ENCODE peak calls at places on chromosomes 6 and 20, in nine cellular contexts. J, D, X, E, R, A, Z, C and M are unnamed samples.

GRCh38 chr6:130895516-130895915 is 68.3 kb downstream of the SMLR1 start:
- DNase-seq in J (no peak), D (no peak), X (no peak), E (no peak), R (no peak), A (no peak), Z (no peak), C (peak), M (peak)

GRCh38 chr20:9838378-9839295 is at the start of gene PAK5:
- DNase-seq in J (peak), D (no peak), X (no peak), E (peak), R (no peak), A (peak), Z (peak), C (peak), M (peak)

GRCh38 chr6:112016335-112016734 is 37.6 kb upstream of the CCN6 start:
- DNase-seq in J (peak), D (no peak), X (no peak), E (peak), R (peak), A (no peak), Z (peak), C (peak), M (no peak)

GRCh38 chr6:13614926-13615801 is at the start of gene NOL7:
- DNase-seq in J (peak), D (peak), X (peak), E (peak), R (peak), A (peak), Z (peak), C (peak), M (peak)

GRCh38 chr20:50136822-50137599 is 16.5 kb downstream of the PEDS1 start:
- DNase-seq in J (no peak), D (no peak), X (no peak), E (peak), R (peak), A (peak), Z (peak), C (no peak), M (peak)

GRCh38 chr6:36984581-36985383 is 1.2 kb downstream of the MTCH1 start:
- DNase-seq in J (peak), D (no peak), X (no peak), E (peak), R (peak), A (peak), Z (peak), C (peak), M (peak)

GRCh38 chr6:137978252-137978896 is 111.3 kb downstream of the TNFAIP3 start:
- DNase-seq in J (peak), D (no peak), X (no peak), E (peak), R (peak), A (no peak), Z (no peak), C (no peak), M (no peak)

GRCh38 chr20:40192529-40192928 is 496.5 kb downstream of the MAFB start:
- DNase-seq in J (no peak), D (no peak), X (no peak), E (no peak), R (no peak), A (no peak), Z (no peak), C (no peak), M (no peak)

GRCh38 chr6:47229255-47229654 is 80.5 kb downstream of the TNFRSF21 start:
- DNase-seq in J (no peak), D (no peak), X (no peak), E (no peak), R (no peak), A (no peak), Z (no peak), C (no peak), M (no peak)

GRCh38 chr6:68572525-68572924 is 62.6 kb upstream of the ADGRB3 start:
- DNase-seq in J (peak), D (no peak), X (peak), E (peak), R (peak), A (no peak), Z (no peak), C (no peak), M (peak)

GRCh38 chr6:140590641-140591040 is 1216.2 kb upstream of the CITED2 start:
- DNase-seq in J (no peak), D (no peak), X (no peak), E (no peak), R (peak), A (no peak), Z (peak), C (peak), M (no peak)

GRCh38 chr6:106099235-106099537 is 13.1 kb downstream of the PRDM1 start:
- DNase-seq in J (no peak), D (no peak), X (no peak), E (no peak), R (no peak), A (no peak), Z (no peak), C (no peak), M (peak)

GRCh38 chr6:99867026-99867425 is 127.0 kb downstream of the MCHR2 start:
- DNase-seq in J (no peak), D (no peak), X (no peak), E (no peak), R (no peak), A (no peak), Z (no peak), C (no peak), M (no peak)

GRCh38 chr6:105890521-105891244 is 195.5 kb upstream of the PRDM1 start:
- DNase-seq in J (no peak), D (no peak), X (no peak), E (peak), R (no peak), A (no peak), Z (no peak), C (no peak), M (peak)

GRCh38 chr6:166907373-166907841 is 48.9 kb downstream of the RNASET2 start:
- DNase-seq in J (no peak), D (no peak), X (peak), E (no peak), R (no peak), A (no peak), Z (no peak), C (no peak), M (no peak)

GRCh38 chr6:12729467-12729866 is 12.9 kb downstream of the PHACTR1 start:
- DNase-seq in J (no peak), D (no peak), X (no peak), E (no peak), R (no peak), A (no peak), Z (no peak), C (no peak), M (no peak)

GRCh38 chr20:43914697-43915208 is at the start of gene TOX2:
- DNase-seq in J (no peak), D (peak), X (no peak), E (peak), R (peak), A (no peak), Z (no peak), C (peak), M (peak)

GRCh38 chr20:56634735-56635422 is 5.8 kb downstream of the TFAP2C start:
- DNase-seq in J (no peak), D (no peak), X (no peak), E (no peak), R (no peak), A (no peak), Z (no peak), C (no peak), M (no peak)

GRCh38 chr20:47318596-47319516 is 37.6 kb downstream of the ZMYND8 start:
- DNase-seq in J (peak), D (peak), X (no peak), E (peak), R (peak), A (peak), Z (peak), C (peak), M (peak)

GRCh38 chr6:41489284-41489851 is 56.8 kb upstream of the FOXP4 start:
- DNase-seq in J (no peak), D (peak), X (no peak), E (peak), R (no peak), A (peak), Z (peak), C (peak), M (peak)

GRCh38 chr6:41488064-41488391 is 58.2 kb upstream of the FOXP4 start:
- DNase-seq in J (no peak), D (no peak), X (no peak), E (no peak), R (no peak), A (no peak), Z (no peak), C (no peak), M (no peak)

GRCh38 chr6:41488392-41489129 is 57.6 kb upstream of the FOXP4 start:
- DNase-seq in J (peak), D (no peak), X (no peak), E (peak), R (peak), A (peak), Z (peak), C (peak), M (peak)

DNA sequence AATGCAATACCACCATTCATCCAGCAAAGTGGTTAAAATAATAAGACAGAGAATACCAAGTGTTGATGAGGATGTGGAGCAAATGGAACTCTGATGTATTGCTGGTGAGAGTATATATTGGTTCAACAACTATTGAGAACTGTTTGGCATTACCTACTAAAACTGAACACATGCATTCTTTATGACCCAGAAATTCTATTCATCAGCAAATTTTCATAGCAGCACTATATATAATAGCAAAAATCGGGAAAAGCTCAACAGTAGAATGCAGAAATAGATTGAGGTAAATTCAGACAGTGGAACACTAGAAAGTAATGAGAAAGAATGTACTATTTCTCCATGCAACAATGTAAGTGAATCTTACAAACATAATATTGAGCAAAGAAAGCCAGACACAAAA is 62.2 kb upstream of the FOXP4 start:
- DNase-seq in J (no peak), D (no peak), X (no peak), E (no peak), R (no peak), A (no peak), Z (no peak), C (no peak), M (no peak)
- TF ChIP-seq CTCF in J (no peak), D (no peak), X (no peak), E (no peak), R (no peak), A (no peak), Z (no peak), C (no peak), M (no peak)

GRCh38 chr6:154386848-154387717 is 30.5 kb upstream of the IPCEF1 start:
- DNase-seq in J (peak), D (no peak), X (no peak), E (peak), R (peak), A (peak), Z (peak), C (peak), M (peak)
- H3K4me3 ChIP-seq in J (no peak), D (no peak), X (no peak), E (no peak), R (no peak), A (no peak), Z (no peak), C (no peak), M (no peak)

DNA sequence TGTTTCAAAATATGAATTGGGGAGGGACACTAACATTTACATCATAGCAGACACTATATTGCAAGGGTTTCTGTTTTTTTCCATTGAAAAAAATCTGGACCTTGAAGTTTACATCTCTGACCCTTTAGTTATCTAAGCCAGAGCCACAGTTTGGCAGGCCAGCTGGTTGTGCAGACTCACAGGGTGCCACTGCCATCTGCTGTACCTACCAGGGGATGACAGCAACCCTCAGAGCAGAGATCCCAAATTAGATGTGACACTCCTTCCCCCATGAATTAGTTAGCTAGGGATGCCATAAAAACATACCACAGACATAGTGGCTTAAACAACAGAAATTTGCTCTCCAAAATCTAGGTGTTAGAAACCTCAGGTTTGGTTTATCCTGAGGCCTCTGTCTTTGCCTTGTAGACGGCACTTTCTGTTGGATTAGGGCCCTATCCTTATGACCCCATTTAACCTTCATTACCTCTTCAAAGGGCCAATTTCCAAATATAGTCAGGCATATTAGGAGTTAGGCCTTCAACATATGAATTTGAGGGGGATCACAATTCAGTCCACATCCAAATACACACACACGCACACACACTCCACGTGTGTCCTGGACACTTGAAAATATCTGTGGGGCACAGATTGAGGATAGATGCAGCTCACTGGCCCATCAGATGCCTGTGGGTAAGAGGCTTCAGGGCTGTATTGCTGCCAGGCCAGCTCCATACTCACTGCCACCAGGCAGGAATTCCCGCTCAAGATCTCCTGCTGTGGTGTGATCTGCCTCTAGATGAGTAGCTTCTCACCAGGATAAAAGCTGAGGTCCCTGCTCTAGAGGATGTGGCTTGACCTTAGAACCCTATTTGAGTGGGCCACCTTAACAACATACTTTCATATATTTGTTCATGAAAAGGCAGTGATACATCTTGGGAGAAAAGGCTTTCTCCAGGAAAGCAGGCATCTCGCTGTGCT is 166.1 kb upstream of the RNF217 start:
- DNase-seq in J (peak), D (peak), X (peak), E (peak), R (peak), A (no peak), Z (peak), C (no peak), M (no peak)
- TF ChIP-seq CTCF in J (peak), D (peak), X (peak), E (peak), R (peak), A (peak), Z (peak), C (peak), M (no peak)

DNA sequence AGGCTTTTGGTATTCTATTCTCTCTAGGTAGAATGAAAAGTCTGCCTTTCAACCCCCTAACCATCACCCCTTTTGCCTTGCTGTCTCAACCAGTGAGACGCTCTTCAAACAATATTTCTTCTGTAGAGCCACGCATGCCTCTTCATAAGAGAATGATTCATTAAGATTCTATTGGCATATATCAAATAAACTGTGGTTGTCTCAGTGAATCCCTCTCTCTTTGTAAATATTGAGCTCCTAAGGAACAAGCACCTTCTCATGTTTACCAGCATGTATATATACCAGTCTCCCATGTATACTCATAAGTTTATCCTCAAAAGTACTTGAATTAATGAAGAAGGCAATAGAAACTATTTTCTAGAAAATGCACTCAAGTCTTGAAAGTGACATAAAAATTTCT is 90.6 kb downstream of the HAO1 start:
- DNase-seq in J (no peak), D (no peak), X (no peak), E (no peak), R (no peak), A (no peak), Z (no peak), C (no peak), M (no peak)
- H3K4me3 ChIP-seq in J (no peak), D (no peak), X (no peak), E (no peak), R (no peak), A (no peak), Z (no peak), C (no peak), M (no peak)

GRCh38 chr6:158962371-158962770 is 37.6 kb downstream of the RSPH3 start:
- DNase-seq in J (no peak), D (no peak), X (no peak), E (no peak), R (no peak), A (no peak), Z (no peak), C (peak), M (peak)

GRCh38 chr6:158955265-158955664 is 44.7 kb downstream of the RSPH3 start:
- DNase-seq in J (no peak), D (no peak), X (no peak), E (no peak), R (no peak), A (no peak), Z (no peak), C (no peak), M (no peak)

GRCh38 chr6:158959552-158959951 is 40.5 kb downstream of the RSPH3 start:
- DNase-seq in J (no peak), D (no peak), X (peak), E (no peak), R (no peak), A (no peak), Z (no peak), C (no peak), M (no peak)

GRCh38 chr6:158960046-158960445 is 40.0 kb downstream of the RSPH3 start:
- DNase-seq in J (no peak), D (no peak), X (no peak), E (no peak), R (no peak), A (no peak), Z (no peak), C (no peak), M (no peak)

DNA sequence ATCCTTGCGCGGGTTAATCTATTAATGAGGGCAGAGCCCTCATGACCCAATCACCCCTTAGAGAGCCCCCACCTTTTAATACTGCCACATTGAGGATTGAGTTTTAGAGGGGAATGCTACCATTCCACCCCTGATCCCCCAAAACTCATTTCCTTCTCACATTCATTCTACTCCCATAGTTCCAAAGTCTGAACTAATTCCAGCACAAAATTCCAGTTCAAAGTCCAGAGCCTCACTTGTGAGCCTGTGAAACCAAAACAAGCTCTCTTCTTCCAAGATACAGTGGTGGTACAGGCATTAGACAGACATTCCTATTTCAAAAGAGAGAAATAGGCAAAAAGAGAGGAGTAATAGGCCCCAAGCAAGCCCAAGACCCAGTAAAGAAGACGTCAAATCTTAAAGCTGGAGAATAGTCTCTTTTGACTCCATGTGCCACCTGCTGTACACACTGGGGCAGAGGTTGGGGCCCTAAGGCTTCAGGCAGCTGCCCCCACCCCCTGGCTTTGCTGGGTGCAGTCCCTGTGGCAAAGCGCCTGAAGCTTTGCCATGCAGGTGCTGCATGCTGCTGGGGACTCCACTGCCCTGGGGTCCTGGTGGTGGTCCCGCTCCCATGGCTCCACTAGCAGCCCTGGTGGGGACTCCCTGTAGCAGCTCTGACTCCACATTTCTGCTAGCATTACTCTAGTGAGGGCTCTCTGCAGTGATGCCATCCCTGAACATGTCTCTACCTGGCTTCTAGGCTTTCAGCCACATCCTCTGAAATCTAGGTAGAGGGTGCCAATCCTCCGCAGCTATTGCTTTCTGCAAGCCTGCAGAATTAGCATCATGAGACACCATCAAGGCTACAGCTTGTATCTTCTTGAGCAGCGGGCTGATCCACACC is 41.3 kb downstream of the RSPH3 start:
- DNase-seq in J (no peak), D (no peak), X (peak), E (no peak), R (no peak), A (no peak), Z (no peak), C (no peak), M (no peak)
- TF ChIP-seq CTCF in J (no peak), D (no peak), X (peak), E (no peak), R (no peak), A (no peak), Z (no peak), C (no peak), M (no peak)

GRCh38 chr6:158660331-158660730 is 10.5 kb downstream of the SYTL3 start:
- DNase-seq in J (no peak), D (no peak), X (peak), E (no peak), R (no peak), A (no peak), Z (no peak), C (peak), M (peak)
- H3K4me3 ChIP-seq in J (no peak), D (no peak), X (no peak), E (no peak), R (no peak), A (no peak), Z (no peak), C (no peak), M (no peak)

DNA sequence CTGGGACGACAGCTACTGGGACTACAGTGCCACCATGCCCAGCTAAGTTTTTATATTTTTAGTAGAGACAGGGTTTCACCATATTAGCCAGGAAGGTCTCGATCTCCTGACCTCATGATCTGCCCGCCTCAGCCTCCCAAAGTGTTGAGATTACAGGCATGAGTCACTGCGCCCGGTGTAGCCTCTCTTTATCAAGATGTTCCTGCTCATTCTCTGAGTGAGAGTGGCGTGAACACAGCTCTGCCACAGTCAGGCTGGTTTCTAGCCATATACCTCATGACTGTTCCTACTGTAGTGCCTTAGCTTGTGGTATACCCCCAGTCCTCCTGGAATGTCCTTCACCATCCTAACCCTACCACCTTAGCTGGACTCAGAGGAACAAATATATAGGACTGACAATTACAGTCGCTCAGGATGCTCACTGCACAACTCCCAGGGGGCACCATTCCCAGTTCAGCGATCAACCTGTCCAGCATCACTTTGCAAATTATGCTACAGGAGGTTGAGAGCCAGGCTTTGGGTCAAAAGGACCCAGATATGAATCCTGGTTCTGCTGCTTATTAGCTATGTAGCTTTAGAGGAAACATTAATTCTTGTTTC is 86.3 kb downstream of the CHMP4B start:
- DNase-seq in J (no peak), D (no peak), X (no peak), E (no peak), R (no peak), A (no peak), Z (no peak), C (no peak), M (no peak)
- TF ChIP-seq CTCF in J (no peak), D (no peak), X (peak), E (no peak), R (no peak), A (no peak), Z (no peak), C (peak), M (no peak)